ENCODE peak calls at places on chromosomes 12 and 14, in five cellular contexts. One of them, this sample, is unnamed.

GRCh38 chr14:22131749-22132476 is 457.1 kb downstream of the DAD1 start:
- DNase-seq in SJCRH30: peak
- DNase-seq in cardiac muscle cell: no peak
- DNase-seq in Panc1: no peak
- DNase-seq in thoracic aorta: no peak
- DNase-seq in this sample: no peak

GRCh38 chr14:102239231-102239630 is 65.7 kb downstream of the MOK start:
- DNase-seq in SJCRH30: no peak
- DNase-seq in cardiac muscle cell: no peak
- DNase-seq in Panc1: no peak
- DNase-seq in thoracic aorta: no peak
- DNase-seq in this sample: no peak

GRCh38 chr12:77940011-77940423 is 109.3 kb downstream of the NAV3 start:
- DNase-seq in SJCRH30: peak
- DNase-seq in cardiac muscle cell: peak
- DNase-seq in Panc1: peak
- DNase-seq in thoracic aorta: no peak
- DNase-seq in this sample: no peak

GRCh38 chr12:108367436-108367835 is 28.3 kb upstream of the CMKLR1 start:
- DNase-seq in SJCRH30: no peak
- DNase-seq in cardiac muscle cell: no peak
- DNase-seq in Panc1: no peak
- DNase-seq in thoracic aorta: no peak
- DNase-seq in this sample: no peak

GRCh38 chr12:20963762-20964161 is 153.3 kb downstream of the SLCO1B3 start:
- DNase-seq in SJCRH30: no peak
- DNase-seq in cardiac muscle cell: no peak
- DNase-seq in Panc1: no peak
- DNase-seq in thoracic aorta: no peak
- DNase-seq in this sample: no peak

GRCh38 chr14:97329701-97330100 is 532.5 kb downstream of the VRK1 start:
- DNase-seq in SJCRH30: no peak
- DNase-seq in cardiac muscle cell: no peak
- DNase-seq in Panc1: no peak
- DNase-seq in thoracic aorta: no peak
- DNase-seq in this sample: no peak

GRCh38 chr12:95790025-95790911 is at the start of gene NTN4:
- DNase-seq in SJCRH30: peak
- DNase-seq in cardiac muscle cell: peak
- DNase-seq in Panc1: no peak
- DNase-seq in thoracic aorta: no peak
- DNase-seq in this sample: no peak

GRCh38 chr14:84591827-84592540 is 938.0 kb upstream of the FLRT2 start:
- DNase-seq in SJCRH30: no peak
- DNase-seq in cardiac muscle cell: no peak
- DNase-seq in Panc1: no peak
- DNase-seq in thoracic aorta: no peak
- DNase-seq in this sample: no peak

GRCh38 chr12:96766232-96766631 is 140.8 kb upstream of the NEDD1 start:
- DNase-seq in SJCRH30: no peak
- DNase-seq in cardiac muscle cell: no peak
- DNase-seq in Panc1: no peak
- DNase-seq in thoracic aorta: no peak
- DNase-seq in this sample: no peak

GRCh38 chr12:32920506-32921085 is 24.0 kb upstream of the PKP2 start:
- DNase-seq in SJCRH30: no peak
- DNase-seq in cardiac muscle cell: no peak
- DNase-seq in Panc1: no peak
- DNase-seq in thoracic aorta: no peak
- DNase-seq in this sample: no peak

GRCh38 chr12:2976581-2976996 is 17.4 kb downstream of the TEAD4 start:
- DNase-seq in SJCRH30: peak
- DNase-seq in cardiac muscle cell: no peak
- DNase-seq in Panc1: no peak
- DNase-seq in thoracic aorta: no peak
- DNase-seq in this sample: no peak

GRCh38 chr14:88895116-88895515 is 70.7 kb downstream of the TTC8 start:
- DNase-seq in SJCRH30: no peak
- DNase-seq in cardiac muscle cell: no peak
- DNase-seq in Panc1: no peak
- DNase-seq in thoracic aorta: no peak
- DNase-seq in this sample: no peak

GRCh38 chr12:124428136-124428791 is 133.4 kb downstream of the RFLNA start:
- DNase-seq in SJCRH30: peak
- DNase-seq in cardiac muscle cell: no peak
- DNase-seq in Panc1: no peak
- DNase-seq in thoracic aorta: no peak
- DNase-seq in this sample: no peak

GRCh38 chr14:72024043-72024407 is 91.8 kb downstream of the RGS6 start:
- DNase-seq in SJCRH30: peak
- DNase-seq in cardiac muscle cell: peak
- DNase-seq in Panc1: peak
- DNase-seq in thoracic aorta: no peak
- DNase-seq in this sample: peak

GRCh38 chr12:116370004-116370404 is 92.5 kb upstream of the MED13L start:
- DNase-seq in SJCRH30: no peak
- DNase-seq in cardiac muscle cell: no peak
- DNase-seq in Panc1: no peak
- DNase-seq in thoracic aorta: no peak
- DNase-seq in this sample: no peak

GRCh38 chr14:51014086-51014485 is 69.8 kb upstream of the PYGL start:
- DNase-seq in SJCRH30: no peak
- DNase-seq in cardiac muscle cell: no peak
- DNase-seq in Panc1: no peak
- DNase-seq in thoracic aorta: no peak
- DNase-seq in this sample: no peak

GRCh38 chr14:23351681-23352505 is 794 bp downstream of the SLC22A17 start:
- DNase-seq in SJCRH30: peak
- DNase-seq in cardiac muscle cell: peak
- DNase-seq in Panc1: no peak
- DNase-seq in thoracic aorta: no peak
- DNase-seq in this sample: no peak

GRCh38 chr14:58954874-58955273 is 233.6 kb upstream of the DAAM1 start:
- DNase-seq in SJCRH30: no peak
- DNase-seq in cardiac muscle cell: no peak
- DNase-seq in Panc1: no peak
- DNase-seq in thoracic aorta: no peak
- DNase-seq in this sample: no peak

GRCh38 chr14:21382095-21382494 is 1.7 kb downstream of the SUPT16H start:
- DNase-seq in SJCRH30: no peak
- DNase-seq in cardiac muscle cell: no peak
- DNase-seq in Panc1: no peak
- DNase-seq in thoracic aorta: no peak
- DNase-seq in this sample: no peak

GRCh38 chr12:2960432-2960956 is 1.3 kb downstream of the TEAD4 start:
- DNase-seq in SJCRH30: peak
- DNase-seq in cardiac muscle cell: no peak
- DNase-seq in Panc1: no peak
- DNase-seq in thoracic aorta: no peak
- DNase-seq in this sample: peak

GRCh38 chr14:42299692-42300091 is 693.0 kb downstream of the LRFN5 start:
- DNase-seq in SJCRH30: peak
- DNase-seq in cardiac muscle cell: no peak
- DNase-seq in Panc1: no peak
- DNase-seq in thoracic aorta: no peak
- DNase-seq in this sample: no peak

GRCh38 chr14:99793213-99794155 is at the start of gene EML1:
- DNase-seq in SJCRH30: peak
- DNase-seq in cardiac muscle cell: peak
- DNase-seq in Panc1: no peak
- DNase-seq in thoracic aorta: no peak
- DNase-seq in this sample: no peak

GRCh38 chr14:39431416-39432178 is 636 bp downstream of the FBXO33 start:
- DNase-seq in SJCRH30: peak
- DNase-seq in cardiac muscle cell: peak
- DNase-seq in Panc1: no peak
- DNase-seq in thoracic aorta: no peak
- DNase-seq in this sample: no peak

GRCh38 chr12:124110372-124110883 is 137.4 kb downstream of the ZNF664 start:
- DNase-seq in SJCRH30: peak
- DNase-seq in cardiac muscle cell: no peak
- DNase-seq in Panc1: no peak
- DNase-seq in thoracic aorta: no peak
- DNase-seq in this sample: no peak

GRCh38 chr12:115752913-115753726 is 524.4 kb downstream of the MED13L start:
- DNase-seq in SJCRH30: peak
- DNase-seq in cardiac muscle cell: peak
- DNase-seq in Panc1: peak
- DNase-seq in thoracic aorta: peak
- DNase-seq in this sample: no peak

GRCh38 chr12:88559199-88559598 is 21.1 kb downstream of the KITLG start:
- DNase-seq in SJCRH30: no peak
- DNase-seq in cardiac muscle cell: peak
- DNase-seq in Panc1: no peak
- DNase-seq in thoracic aorta: no peak
- DNase-seq in this sample: no peak

GRCh38 chr14:52949711-52950409 is 990 bp downstream of the FERMT2 start:
- DNase-seq in SJCRH30: peak
- DNase-seq in cardiac muscle cell: peak
- DNase-seq in Panc1: no peak
- DNase-seq in thoracic aorta: no peak
- DNase-seq in this sample: no peak

DNA sequence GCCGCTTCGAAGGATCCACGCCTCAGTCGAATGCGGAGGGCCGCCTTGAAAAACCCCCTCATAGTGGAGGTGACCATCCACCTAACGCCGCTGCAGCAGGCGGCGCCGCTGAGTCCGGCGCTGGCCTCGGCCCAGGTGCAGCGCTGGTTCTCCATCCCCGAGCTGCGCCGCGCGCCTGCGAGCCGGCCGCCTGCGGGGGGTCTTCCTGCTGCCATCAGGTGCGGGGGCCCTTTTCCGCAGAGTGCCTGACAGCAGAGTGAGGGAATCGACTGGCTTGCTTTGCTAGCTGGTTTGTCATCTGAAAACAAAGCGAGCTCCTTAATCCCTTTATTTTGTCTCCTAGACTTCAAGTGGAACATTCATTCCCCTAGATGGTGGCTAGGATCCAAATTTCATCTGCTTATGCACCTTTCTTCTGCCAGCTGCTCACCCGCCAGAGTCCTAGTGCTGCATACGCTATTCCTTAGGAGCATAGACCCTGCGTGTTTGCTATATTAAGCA is 10.4 kb upstream of the DNAL1 start:
- DNase-seq in SJCRH30: no peak
- DNase-seq in cardiac muscle cell: peak
- DNase-seq in Panc1: no peak
- DNase-seq in thoracic aorta: no peak
- DNase-seq in this sample: no peak
- H3K4me3 ChIP-seq in SJCRH30: no peak
- H3K4me3 ChIP-seq in cardiac muscle cell: no peak
- H3K4me3 ChIP-seq in Panc1: peak
- H3K4me3 ChIP-seq in thoracic aorta: peak
- H3K4me3 ChIP-seq in this sample: peak

DNA sequence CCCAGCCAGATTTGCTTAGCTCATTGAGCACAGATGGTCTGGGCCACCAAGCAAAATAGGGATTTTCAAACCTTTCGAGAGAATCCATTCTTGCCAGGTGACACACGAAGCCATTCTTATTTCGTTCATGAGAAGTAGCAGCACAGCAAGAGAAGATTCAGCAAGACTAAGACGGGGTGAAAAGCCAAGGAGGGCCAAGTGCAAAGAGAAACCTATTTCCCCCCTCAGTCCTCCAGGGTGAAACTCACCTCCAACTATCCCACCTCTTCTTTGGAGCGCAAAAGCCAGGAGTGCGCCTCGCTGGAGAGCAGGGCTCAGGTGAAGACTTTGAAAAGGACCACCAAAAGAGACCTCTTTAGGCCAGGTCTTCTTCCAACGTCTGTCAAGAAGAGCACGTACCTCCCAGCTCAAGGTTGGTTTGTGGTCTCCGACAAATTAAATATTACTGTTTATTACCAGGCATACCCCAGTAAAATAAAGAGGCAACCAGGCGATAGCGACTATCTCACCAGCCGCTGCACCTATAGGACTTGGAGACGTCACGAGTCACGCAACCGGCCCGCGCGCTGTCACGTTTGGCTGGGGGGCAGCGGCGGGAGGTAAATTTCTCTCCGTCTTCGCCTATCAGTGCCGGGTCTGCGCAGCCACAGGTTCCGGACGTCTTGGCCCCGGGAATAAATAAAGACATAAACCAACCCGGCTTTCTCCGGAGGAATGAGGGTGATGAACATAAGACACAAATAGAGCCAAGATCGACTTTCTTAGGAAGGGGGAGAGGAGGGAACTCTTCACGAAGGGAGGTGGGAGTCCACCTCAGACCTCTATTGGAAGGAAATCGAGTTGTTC is 1.8 kb upstream of the TBX5 start:
- DNase-seq in SJCRH30: no peak
- DNase-seq in cardiac muscle cell: no peak
- DNase-seq in Panc1: no peak
- DNase-seq in thoracic aorta: no peak
- DNase-seq in this sample: no peak
- H3K4me3 ChIP-seq in SJCRH30: no peak
- H3K4me3 ChIP-seq in cardiac muscle cell: peak
- H3K4me3 ChIP-seq in Panc1: no peak
- H3K4me3 ChIP-seq in thoracic aorta: no peak
- H3K4me3 ChIP-seq in this sample: no peak

DNA sequence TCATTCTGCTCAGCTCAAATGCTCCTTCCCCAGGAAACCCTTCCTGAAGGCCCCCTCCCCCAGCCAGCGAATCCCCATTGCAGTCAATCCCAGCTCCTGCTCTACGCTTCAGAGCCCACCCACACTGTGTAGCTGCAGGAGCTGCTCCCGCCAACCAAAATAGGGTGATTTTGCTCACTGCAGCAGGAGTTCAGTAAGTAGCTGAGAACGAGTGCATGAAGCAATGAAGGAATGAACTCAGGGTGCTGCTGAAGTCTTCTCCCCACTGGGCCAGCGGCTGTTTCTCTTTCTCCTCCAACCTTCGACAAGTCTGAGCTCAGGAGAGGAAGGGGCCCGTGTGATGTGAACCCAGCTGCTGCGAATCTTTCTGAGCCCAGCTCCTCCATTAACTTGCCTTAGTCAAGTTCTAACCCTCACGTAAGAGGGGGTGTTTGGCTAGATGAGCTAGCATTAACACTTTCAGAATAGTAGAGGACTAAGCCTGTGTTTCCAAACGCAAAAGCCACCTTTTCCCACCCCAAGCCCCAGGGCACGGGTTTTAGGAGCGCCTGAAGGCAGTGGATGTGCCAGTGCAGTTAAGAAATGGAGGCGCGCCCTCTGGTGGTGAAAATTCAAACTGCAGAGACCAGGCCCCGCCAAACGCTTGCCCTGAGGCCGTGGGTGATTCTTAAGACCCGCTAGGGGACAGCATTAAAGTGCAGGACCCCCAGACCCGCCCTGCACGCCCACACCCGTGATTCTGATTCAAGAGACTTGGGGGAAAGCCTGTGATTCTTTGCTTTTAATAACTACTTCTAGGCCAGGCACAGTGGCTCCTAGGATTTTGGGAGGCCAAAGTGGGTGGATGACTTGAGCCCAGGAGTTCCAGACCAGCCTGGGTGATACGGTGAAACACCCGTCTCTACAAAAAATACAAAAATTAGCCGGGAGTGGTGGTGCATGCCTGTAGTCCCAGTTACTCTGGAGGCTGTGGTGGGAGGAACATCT is 11.9 kb upstream of the SERPINA4 start:
- DNase-seq in SJCRH30: peak
- DNase-seq in cardiac muscle cell: peak
- DNase-seq in Panc1: peak
- DNase-seq in thoracic aorta: no peak
- DNase-seq in this sample: no peak
- H3K4me3 ChIP-seq in SJCRH30: no peak
- H3K4me3 ChIP-seq in cardiac muscle cell: no peak
- H3K4me3 ChIP-seq in Panc1: no peak
- H3K4me3 ChIP-seq in thoracic aorta: no peak
- H3K4me3 ChIP-seq in this sample: no peak

GRCh38 chr14:70555890-70556289 is 21.1 kb upstream of the ADAM20 start:
- DNase-seq in SJCRH30: no peak
- DNase-seq in cardiac muscle cell: peak
- DNase-seq in Panc1: no peak
- DNase-seq in thoracic aorta: no peak
- DNase-seq in this sample: no peak
- H3K4me3 ChIP-seq in SJCRH30: no peak
- H3K4me3 ChIP-seq in cardiac muscle cell: no peak
- H3K4me3 ChIP-seq in Panc1: no peak
- H3K4me3 ChIP-seq in thoracic aorta: no peak
- H3K4me3 ChIP-seq in this sample: no peak

This sample was measured in GM12864.